ENCODE peak calls at places on chromosomes 7 and 10, in six cellular contexts. F is psoas muscle, Y is SJSA1, V is Peyer's patch, K is SK-N-SH, N is HepG2. H is an unnamed sample.

GRCh38 chr7:135330088-135330487 is 96.5 kb downstream of the STRA8 start:
- DNase-seq in K (no peak), V (no peak), F (no peak), Y (no peak), N (no peak), H (no peak)

GRCh38 chr7:39527951-39528350 is 38.3 kb upstream of the YAE1 start:
- DNase-seq in V (no peak), N (no peak), F (no peak), K (no peak), Y (no peak), H (no peak)

GRCh38 chr10:111118758-111119157 is 41.9 kb downstream of the ADRA2A start:
- DNase-seq in V (no peak), F (no peak), N (no peak), Y (no peak), K (no peak), H (no peak)

GRCh38 chr10:108848016-108848415 is 1075.3 kb downstream of the XPNPEP1 start:
- DNase-seq in F (no peak), Y (no peak), V (no peak), K (no peak), N (no peak), H (no peak)

GRCh38 chr7:81484266-81484665 is 285.6 kb downstream of the HGF start:
- DNase-seq in K (no peak), F (peak; percentile 34), Y (peak; percentile 22), V (no peak), N (peak; percentile 4), H (no peak)

GRCh38 chr10:27742195-27742925 is 3.3 kb downstream of the MKX start:
- DNase-seq in V (peak; percentile 82), K (peak; percentile 52), N (peak; percentile 41), F (peak; percentile 85), Y (peak; percentile 58), H (peak; percentile 79)

GRCh38 chr10:21230219-21230618 is 295.3 kb downstream of the SKIDA1 start:
- DNase-seq in Y (no peak), V (no peak), K (no peak), F (no peak), N (no peak), H (no peak)

GRCh38 chr10:13684252-13684791 is 97.6 kb downstream of the PRPF18 start:
- DNase-seq in F (peak; percentile 75), N (no peak), V (no peak), Y (peak; percentile 63), K (no peak), H (peak; percentile 38)

GRCh38 chr10:87935290-87936141 is 72.1 kb downstream of the PTEN start:
- DNase-seq in K (no peak), V (no peak), F (no peak), Y (no peak), N (no peak), H (no peak)

GRCh38 chr10:98619446-98619845 is 172.7 kb upstream of the HPS1 start:
- DNase-seq in K (no peak), V (no peak), F (no peak), Y (no peak), N (no peak), H (no peak)

GRCh38 chr7:1282679-1283078 is 50.0 kb downstream of the UNCX start:
- DNase-seq in Y (no peak), K (no peak), N (no peak), V (no peak), F (no peak), H (no peak)

GRCh38 chr10:90965720-90966119 is 44.8 kb upstream of the ANKRD1 start:
- DNase-seq in N (no peak), V (no peak), Y (no peak), F (no peak), K (peak; percentile 76), H (no peak)

GRCh38 chr10:90964781-90965462 is 44.0 kb upstream of the ANKRD1 start:
- DNase-seq in N (no peak), K (peak; percentile 36), Y (no peak), V (no peak), F (no peak), H (no peak)

GRCh38 chr10:90967865-90968264 is 47.0 kb upstream of the ANKRD1 start:
- DNase-seq in V (no peak), K (no peak), Y (no peak), F (no peak), N (peak; percentile 58), H (no peak)

GRCh38 chr10:90968448-90969086 is 47.7 kb upstream of the ANKRD1 start:
- DNase-seq in K (peak; percentile 38), F (no peak), Y (peak; percentile 36), N (no peak), V (no peak), H (no peak)

GRCh38 chr10:90966146-90966545 is 45.3 kb upstream of the ANKRD1 start:
- DNase-seq in N (no peak), K (no peak), V (no peak), Y (no peak), F (no peak), H (no peak)
- H3K4me1 ChIP-seq in N (peaks cover 31% of the 10 kb centered on the region), K (peaks cover 27% of the 10 kb centered on the region), V (no peaks in the 10 kb centered on the region), Y (peaks cover 27% of the 10 kb centered on the region), F (peaks cover 32% of the 10 kb centered on the region), H (no peaks in the 10 kb centered on the region)

DNA sequence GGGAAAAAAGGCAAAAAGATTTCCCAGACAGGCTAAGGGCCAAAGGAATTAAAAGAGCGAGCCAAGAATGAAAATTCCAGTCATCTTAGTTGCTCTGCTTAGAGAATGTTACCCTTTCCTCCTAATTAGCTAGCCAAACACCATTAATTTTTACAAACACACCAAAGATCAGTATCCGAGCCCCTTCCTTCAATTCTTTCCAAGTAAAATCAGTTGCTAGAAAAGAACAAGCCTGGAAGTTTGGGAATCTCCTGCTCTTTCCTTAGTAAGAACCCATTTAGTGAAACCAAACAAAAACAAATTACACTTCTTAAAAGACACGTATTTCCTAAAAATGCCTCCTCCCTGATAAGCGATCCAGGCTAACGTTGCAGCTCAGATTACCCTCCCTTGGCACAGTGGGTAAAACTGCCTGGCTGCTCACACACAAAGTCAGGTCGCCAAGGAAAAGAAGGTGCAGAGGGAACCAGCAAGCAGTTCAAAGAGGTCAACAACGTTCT is 57.1 kb upstream of the ABLIM1 start:
- DNase-seq in V (no peak), Y (peak; percentile 49), K (no peak), N (no peak), F (no peak), H (no peak)
- H3K4me3 ChIP-seq in V (no peak overlapping the region), Y (no peak overlapping the region), K (no peak overlapping the region), N (no peak overlapping the region), F (no peak overlapping the region), H (no peak overlapping the region)

DNA sequence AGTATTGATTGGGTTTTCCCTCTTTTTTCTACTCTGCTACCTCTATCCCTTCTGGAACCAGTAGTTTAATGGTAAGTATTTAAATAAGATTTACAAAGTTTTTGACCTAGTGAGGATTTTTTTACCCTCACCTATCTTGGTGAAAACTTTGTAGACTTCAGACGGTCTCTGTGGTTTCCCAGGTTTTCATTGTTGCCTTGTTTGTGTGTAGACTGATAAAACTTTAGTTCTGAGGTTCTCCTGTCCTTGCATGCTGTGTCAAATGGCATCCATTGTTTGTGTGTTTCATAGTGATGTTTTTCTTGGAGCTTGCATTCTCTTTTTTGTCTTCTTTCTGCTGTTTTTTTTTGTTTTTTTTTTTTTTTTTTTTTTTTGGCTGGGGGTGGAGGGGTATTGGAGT is 22.6 kb downstream of the ZNRF2 start:
- DNase-seq in V (no peak), N (no peak), F (no peak), K (no peak), Y (no peak), H (no peak)
- H3K4me1 ChIP-seq in V (no peaks in the 10 kb centered on the region), N (peaks cover 42% of the 10 kb centered on the region), F (peaks cover 77% of the 10 kb centered on the region), K (no peaks in the 10 kb centered on the region), Y (peaks cover 3% of the 10 kb centered on the region), H (peaks cover 36% of the 10 kb centered on the region)

GRCh38 chr10:117503170-117503885 is 39.2 kb upstream of the EMX2 start:
- DNase-seq in V (no peak), N (no peak), Y (no peak), K (peak; percentile 81), F (no peak), H (no peak)
- H3K4me3 ChIP-seq in V (no peak overlapping the region), N (no peak overlapping the region), Y (no peak overlapping the region), K (no peak overlapping the region), F (no peak overlapping the region), H (no peak overlapping the region)

GRCh38 chr10:60426425-60426824 is 36.8 kb upstream of the ANK3 start:
- DNase-seq in V (no peak), N (peak; percentile 6), K (no peak), F (no peak), Y (no peak), H (no peak)
- H3K4me1 ChIP-seq in V (no peaks in the 10 kb centered on the region), N (peaks cover 23% of the 10 kb centered on the region), K (peaks cover 69% of the 10 kb centered on the region), F (peaks cover 17% of the 10 kb centered on the region), Y (peaks cover 52% of the 10 kb centered on the region), H (no peaks in the 10 kb centered on the region)

GRCh38 chr7:131289051-131289450 is 38.6 kb upstream of the MKLN1 start:
- DNase-seq in N (no peak), V (no peak), F (no peak), Y (no peak), K (no peak), H (no peak)

GRCh38 chr7:131281649-131282048 is 46.0 kb upstream of the MKLN1 start:
- DNase-seq in F (no peak), N (no peak), K (no peak), Y (no peak), V (no peak), H (no peak)

GRCh38 chr7:131288446-131288845 is 39.2 kb upstream of the MKLN1 start:
- DNase-seq in K (no peak), N (no peak), V (no peak), F (no peak), Y (no peak), H (no peak)

GRCh38 chr7:131285558-131285957 is 42.1 kb upstream of the MKLN1 start:
- DNase-seq in V (no peak), N (no peak), K (no peak), Y (no peak), F (peak; percentile 37), H (no peak)

DNA sequence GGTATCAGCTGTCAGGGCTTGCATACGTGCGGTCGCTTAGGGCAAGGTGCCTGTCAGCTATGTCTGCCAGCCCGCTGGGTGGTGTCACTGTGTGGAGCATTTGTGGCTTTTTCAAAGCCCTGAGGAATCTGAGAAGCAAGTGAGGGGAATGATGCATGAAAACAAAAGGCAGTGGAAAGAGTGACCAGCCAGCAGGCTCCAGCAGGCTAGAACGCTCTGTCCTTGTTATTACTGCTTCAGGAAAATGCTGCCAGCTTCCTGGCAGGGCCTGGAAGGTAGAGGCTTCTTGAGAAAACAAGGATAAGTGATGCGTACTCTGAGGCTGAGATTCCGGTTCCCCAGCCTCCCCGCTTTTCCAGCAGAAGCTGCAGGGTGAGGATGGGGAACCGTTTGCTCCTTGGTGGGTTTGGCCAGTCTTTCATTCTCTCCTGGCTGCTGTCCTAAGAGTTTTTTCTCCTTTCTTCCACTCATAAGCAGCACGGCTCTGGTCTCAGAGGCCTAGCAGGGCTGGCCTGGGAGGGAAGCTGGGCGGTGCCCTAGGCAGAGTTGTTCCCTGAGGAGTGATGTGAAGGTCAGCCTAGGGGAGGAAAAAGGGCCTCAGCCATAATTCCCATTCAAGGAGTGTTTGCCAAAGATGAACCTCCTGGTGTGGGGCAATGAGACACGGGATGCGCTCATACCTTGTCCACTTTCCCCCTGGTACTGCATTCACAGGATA is 42.8 kb upstream of the MKLN1 start:
- DNase-seq in K (no peak), V (no peak), F (peak; percentile 74), Y (no peak), N (no peak), H (no peak)
- H3K4me3 ChIP-seq in K (no peak overlapping the region), V (no peak overlapping the region), F (no peak overlapping the region), Y (no peak overlapping the region), N (no peak overlapping the region), H (no peak overlapping the region)

DNA sequence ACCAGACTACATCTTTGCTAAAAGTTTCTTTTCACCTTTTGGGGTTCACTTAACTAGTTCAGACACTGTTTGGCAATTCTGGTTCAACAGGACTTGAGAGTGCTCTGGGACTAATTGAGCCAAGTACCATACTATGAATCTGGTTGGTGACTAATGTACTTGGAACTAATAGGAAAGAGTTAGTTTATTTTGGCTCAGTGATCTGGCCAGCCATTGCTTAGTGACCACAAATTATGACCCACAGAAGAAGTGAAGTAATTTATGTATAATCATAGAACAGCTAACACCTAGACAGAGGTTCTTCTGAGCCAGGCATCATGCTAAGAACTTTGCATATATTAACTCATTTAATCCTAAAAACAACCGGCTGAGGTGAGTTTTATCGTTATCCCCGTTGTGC is 126.5 kb upstream of the JCAD start:
- DNase-seq in K (no peak), F (no peak), Y (peak; percentile 74), N (no peak), V (no peak), H (no peak)
- H3K4me1 ChIP-seq in K (peaks cover 54% of the 10 kb centered on the region), F (no peaks in the 10 kb centered on the region), Y (peaks cover 81% of the 10 kb centered on the region), N (peaks cover 56% of the 10 kb centered on the region), V (no peaks in the 10 kb centered on the region), H (no peaks in the 10 kb centered on the region)